ENCODE peak calls at places on chromosomes 16 and 17, in four cellular contexts. H, B, X and E are unnamed samples.

GRCh38 chr17:7930841-7931631 is 710 bp downstream of the TRAPPC1 start:
- DNase-seq in H (peak), B (no peak), X (no peak), E (no peak)

GRCh38 chr16:75106351-75107274 is 10.0 kb downstream of the LDHD start:
- DNase-seq in H (no peak), B (no peak), X (no peak), E (no peak)

GRCh38 chr17:65594585-65594940 is 33.1 kb upstream of the AXIN2 start:
- DNase-seq in H (no peak), B (no peak), X (no peak), E (no peak)

GRCh38 chr17:81303385-81303784 is 8.3 kb upstream of the SLC38A10 start:
- DNase-seq in H (no peak), B (no peak), X (no peak), E (no peak)

GRCh38 chr16:920722-921121 is 50.1 kb downstream of the LMF1 start:
- DNase-seq in H (peak), B (no peak), X (no peak), E (no peak)

GRCh38 chr17:46170609-46171432 is 22.4 kb downstream of the KANSL1 start:
- DNase-seq in H (no peak), B (no peak), X (no peak), E (no peak)

GRCh38 chr16:73000020-73000906 is 47.7 kb downstream of the ZFHX3 start:
- DNase-seq in H (no peak), B (no peak), X (no peak), E (no peak)

GRCh38 chr17:80781188-80781577 is 210.5 kb upstream of the CHMP6 start:
- DNase-seq in H (no peak), B (no peak), X (no peak), E (no peak)

GRCh38 chr17:40485851-40486512 is 15.4 kb downstream of the TNS4 start:
- DNase-seq in H (no peak), B (no peak), X (no peak), E (peak)

GRCh38 chr16:50301626-50302471 is 35.5 kb downstream of the ADCY7 start:
- DNase-seq in H (no peak), B (peak), X (no peak), E (no peak)

GRCh38 chr16:12095275-12096161 is 119.0 kb downstream of the SNX29 start:
- DNase-seq in H (peak), B (peak), X (peak), E (peak)

GRCh38 chr16:86984975-86985655 is 332.1 kb downstream of the C16orf95 start:
- DNase-seq in H (no peak), B (no peak), X (no peak), E (no peak)

GRCh38 chr16:64152010-64152767 is 969.7 kb downstream of the CDH11 start:
- DNase-seq in H (no peak), B (no peak), X (no peak), E (no peak)

GRCh38 chr16:9680021-9680655 is 502.1 kb downstream of the GRIN2A start:
- DNase-seq in H (no peak), B (no peak), X (no peak), E (no peak)

GRCh38 chr16:20674684-20675487 is 22.6 kb downstream of the ACSM1 start:
- DNase-seq in H (no peak), B (no peak), X (no peak), E (no peak)

GRCh38 chr17:3773511-3773910 is 27.5 kb downstream of the ITGAE start:
- DNase-seq in H (no peak), B (no peak), X (no peak), E (no peak)

GRCh38 chr16:50479771-50480170 is 68.4 kb upstream of the NKD1 start:
- DNase-seq in H (no peak), B (no peak), X (no peak), E (no peak)

GRCh38 chr17:31226373-31226772 is 70.7 kb downstream of the OMG start:
- DNase-seq in H (no peak), B (no peak), X (no peak), E (no peak)

GRCh38 chr16:77234611-77235010 is 35.4 kb downstream of the SYCE1L start:
- DNase-seq in H (peak), B (no peak), X (no peak), E (no peak)

GRCh38 chr17:64148699-64149098 is 18.8 kb upstream of the ERN1 start:
- DNase-seq in H (no peak), B (no peak), X (no peak), E (no peak)

GRCh38 chr17:7438656-7439460 is 454 bp upstream of the FGF11 start:
- DNase-seq in H (no peak), B (no peak), X (no peak), E (no peak)

GRCh38 chr16:89049484-89050118 is 44.1 kb upstream of the ACSF3 start:
- DNase-seq in H (peak), B (no peak), X (no peak), E (no peak)

GRCh38 chr16:23371368-23371767 is 69.3 kb downstream of the SCNN1B start:
- DNase-seq in H (no peak), B (no peak), X (no peak), E (no peak)

GRCh38 chr17:57331423-57331822 is 75.1 kb downstream of the MSI2 start:
- DNase-seq in H (no peak), B (no peak), X (no peak), E (no peak)

GRCh38 chr17:77741109-77741508 is 217.4 kb upstream of the TNRC6C start:
- DNase-seq in H (no peak), B (peak), X (no peak), E (peak)

GRCh38 chr17:74963656-74964055 is 8.9 kb downstream of the HID1 start:
- DNase-seq in H (peak), B (no peak), X (no peak), E (no peak)

GRCh38 chr16:84518804-84519341 is 14.4 kb upstream of the MEAK7 start:
- DNase-seq in H (no peak), B (peak), X (peak), E (peak)

GRCh38 chr16:81094771-81095251 is 1.4 kb downstream of the GCSH start:
- DNase-seq in H (no peak), B (no peak), X (no peak), E (no peak)